ENCODE peak calls at places on chromosomes 5 and 9, in five cellular contexts. A is mucosa of gallbladder, P is tibial artery, X is HTR-8/SVneo, V is aorta. W is an unnamed sample.

GRCh38 chr5:139565411-139566305 is 4.5 kb downstream of the UBE2D2 start:
- DNase-seq in A (no peak), X (no peak), P (no peak), V (no peak), W (no peak)

GRCh38 chr9:117485176-117485575 is 70.3 kb upstream of the ASTN2 start:
- DNase-seq in X (no peak), V (no peak), P (no peak), A (no peak), W (no peak)

GRCh38 chr5:44329716-44330115 is 59.5 kb downstream of the FGF10 start:
- DNase-seq in V (no peak), A (no peak), P (no peak), X (no peak), W (no peak)

GRCh38 chr9:23746317-23746716 is 79.7 kb downstream of the ELAVL2 start:
- DNase-seq in P (no peak), A (no peak), V (no peak), X (no peak), W (no peak)

GRCh38 chr9:13429271-13429670 is 149.8 kb upstream of the MPDZ start:
- DNase-seq in A (no peak), P (no peak), X (no peak), V (no peak), W (no peak)

GRCh38 chr5:158194561-158194961 is 335.6 kb upstream of the CLINT1 start:
- DNase-seq in A (no peak), X (no peak), P (no peak), V (no peak), W (no peak)

GRCh38 chr5:178271231-178271630 is 38.6 kb upstream of the PHYKPL start:
- DNase-seq in V (no peak), X (no peak), P (no peak), A (no peak), W (no peak)

GRCh38 chr5:141182248-141182647 is at the start of gene PCDHB16:
- DNase-seq in V (no peak), P (no peak), A (no peak), X (no peak), W (no peak)

GRCh38 chr5:59356813-59357381 is 536.6 kb downstream of the PDE4D start:
- DNase-seq in P (peak), X (no peak), A (no peak), V (peak), W (no peak)

GRCh38 chr5:118596255-118596654 is 392.1 kb downstream of the DTWD2 start:
- DNase-seq in V (no peak), A (no peak), P (no peak), X (no peak), W (no peak)

GRCh38 chr9:89629096-89629976 is 24.5 kb downstream of the GADD45G start:
- DNase-seq in X (no peak), A (no peak), V (no peak), P (no peak), W (no peak)

GRCh38 chr9:72560086-72560485 is 38.7 kb downstream of the TMC1 start:
- DNase-seq in P (no peak), A (no peak), X (no peak), V (no peak), W (no peak)

GRCh38 chr9:133523096-133523495 is 1.7 kb downstream of the MYMK start:
- DNase-seq in V (no peak), P (no peak), X (no peak), A (no peak), W (no peak)

GRCh38 chr9:88593537-88594185 is 58.7 kb downstream of the NXNL2 start:
- DNase-seq in X (no peak), V (no peak), A (peak), P (peak), W (no peak)

GRCh38 chr9:117205806-117206205 is 209.1 kb downstream of the ASTN2 start:
- DNase-seq in X (no peak), V (no peak), A (no peak), P (no peak), W (no peak)

GRCh38 chr9:11319477-11320060 is 706.8 kb upstream of the PTPRD start:
- DNase-seq in P (no peak), V (no peak), A (no peak), X (no peak), W (no peak)

W was measured in breast epithelium.